ENCODE peak calls at places on chromosome 1, in four cellular contexts. One of them, this sample, is unnamed.

GRCh38 chr1:204896023-204896422 is 25.4 kb downstream of the NFASC start:
- DNase-seq in H1: no peak
- DNase-seq in K562: no peak
- DNase-seq in GM12878: no peak
- DNase-seq in this sample: no peak

GRCh38 chr1:38826886-38827285 is 32.7 kb downstream of the RRAGC start:
- DNase-seq in H1: no peak
- DNase-seq in GM12878: no peak
- DNase-seq in K562: no peak
- DNase-seq in this sample: no peak

GRCh38 chr1:160763993-160764392 is 24.9 kb downstream of the SLAMF7 start:
- DNase-seq in K562: no peak
- DNase-seq in H1: no peak
- DNase-seq in GM12878: no peak
- DNase-seq in this sample: no peak

GRCh38 chr1:246428542-246429308 is 78.4 kb downstream of the SMYD3 start:
- DNase-seq in H1: no peak
- DNase-seq in K562: no peak
- DNase-seq in GM12878: peak
- DNase-seq in this sample: no peak

GRCh38 chr1:68725353-68725752 is 228.5 kb upstream of the DEPDC1 start:
- DNase-seq in H1: no peak
- DNase-seq in K562: no peak
- DNase-seq in GM12878: no peak
- DNase-seq in this sample: no peak

GRCh38 chr1:114105401-114105979 is 48.2 kb downstream of the SYT6 start:
- DNase-seq in GM12878: no peak
- DNase-seq in H1: no peak
- DNase-seq in K562: peak
- DNase-seq in this sample: no peak

GRCh38 chr1:64948905-64949833 is 17.2 kb downstream of the JAK1 start:
- DNase-seq in GM12878: no peak
- DNase-seq in K562: no peak
- DNase-seq in H1: no peak
- DNase-seq in this sample: no peak

GRCh38 chr1:201740086-201740541 is 88.8 kb upstream of the IPO9 start:
- DNase-seq in K562: no peak
- DNase-seq in H1: no peak
- DNase-seq in GM12878: no peak
- DNase-seq in this sample: no peak

GRCh38 chr1:100400332-100400933 is 48.1 kb downstream of the CDC14A start:
- DNase-seq in K562: no peak
- DNase-seq in H1: peak
- DNase-seq in GM12878: no peak
- DNase-seq in this sample: peak

GRCh38 chr1:95407864-95408291 is 173.9 kb downstream of the RWDD3 start:
- DNase-seq in GM12878: no peak
- DNase-seq in H1: peak
- DNase-seq in K562: no peak
- DNase-seq in this sample: no peak

GRCh38 chr1:181504294-181505115 is 21.2 kb downstream of the CACNA1E start:
- DNase-seq in GM12878: peak
- DNase-seq in K562: peak
- DNase-seq in H1: peak
- DNase-seq in this sample: peak

GRCh38 chr1:205940710-205941109 is 2.5 kb downstream of the SLC26A9 start:
- DNase-seq in GM12878: no peak
- DNase-seq in K562: no peak
- DNase-seq in H1: no peak
- DNase-seq in this sample: no peak

GRCh38 chr1:164588388-164589341 is 29.7 kb downstream of the PBX1 start:
- DNase-seq in K562: no peak
- DNase-seq in H1: no peak
- DNase-seq in GM12878: no peak
- DNase-seq in this sample: no peak

GRCh38 chr1:96509944-96510343 is 211.6 kb upstream of the PTBP2 start:
- DNase-seq in GM12878: no peak
- DNase-seq in H1: no peak
- DNase-seq in K562: no peak
- DNase-seq in this sample: no peak

GRCh38 chr1:210917560-210918214 is 216.3 kb downstream of the KCNH1 start:
- DNase-seq in H1: no peak
- DNase-seq in GM12878: no peak
- DNase-seq in K562: no peak
- DNase-seq in this sample: no peak

GRCh38 chr1:28070725-28071593 is 17.5 kb downstream of the EYA3 start:
- DNase-seq in GM12878: no peak
- DNase-seq in K562: no peak
- DNase-seq in H1: no peak
- DNase-seq in this sample: no peak

GRCh38 chr1:34013958-34014737 is 150.3 kb downstream of the HMGB4 start:
- DNase-seq in H1: peak
- DNase-seq in K562: peak
- DNase-seq in GM12878: no peak
- DNase-seq in this sample: no peak

GRCh38 chr1:210332719-210333398 is 4.2 kb downstream of the HHAT start:
- DNase-seq in K562: no peak
- DNase-seq in GM12878: peak
- DNase-seq in H1: no peak
- DNase-seq in this sample: no peak

GRCh38 chr1:12003762-12004161 is 15.5 kb upstream of the MIIP start:
- DNase-seq in GM12878: no peak
- DNase-seq in H1: no peak
- DNase-seq in K562: no peak
- DNase-seq in this sample: no peak

GRCh38 chr1:12001249-12001917 is 17.9 kb upstream of the MIIP start:
- DNase-seq in GM12878: no peak
- DNase-seq in H1: no peak
- DNase-seq in K562: no peak
- DNase-seq in this sample: peak

GRCh38 chr1:11998636-11999035 is 18.4 kb downstream of the MFN2 start:
- DNase-seq in H1: no peak
- DNase-seq in K562: no peak
- DNase-seq in GM12878: no peak
- DNase-seq in this sample: no peak

GRCh38 chr1:11999236-11999635 is 19.0 kb downstream of the MFN2 start:
- DNase-seq in GM12878: no peak
- DNase-seq in K562: no peak
- DNase-seq in H1: no peak
- DNase-seq in this sample: no peak

GRCh38 chr1:12001996-12002493 is 17.3 kb upstream of the MIIP start:
- DNase-seq in GM12878: no peak
- DNase-seq in H1: no peak
- DNase-seq in K562: no peak
- DNase-seq in this sample: no peak
- TF ChIP-seq CBX5 in GM12878: no peak
- TF ChIP-seq CBX5 in H1: no peak
- TF ChIP-seq CBX5 in K562: no peak
- TF ChIP-seq CBX5 in this sample: no peak

DNA sequence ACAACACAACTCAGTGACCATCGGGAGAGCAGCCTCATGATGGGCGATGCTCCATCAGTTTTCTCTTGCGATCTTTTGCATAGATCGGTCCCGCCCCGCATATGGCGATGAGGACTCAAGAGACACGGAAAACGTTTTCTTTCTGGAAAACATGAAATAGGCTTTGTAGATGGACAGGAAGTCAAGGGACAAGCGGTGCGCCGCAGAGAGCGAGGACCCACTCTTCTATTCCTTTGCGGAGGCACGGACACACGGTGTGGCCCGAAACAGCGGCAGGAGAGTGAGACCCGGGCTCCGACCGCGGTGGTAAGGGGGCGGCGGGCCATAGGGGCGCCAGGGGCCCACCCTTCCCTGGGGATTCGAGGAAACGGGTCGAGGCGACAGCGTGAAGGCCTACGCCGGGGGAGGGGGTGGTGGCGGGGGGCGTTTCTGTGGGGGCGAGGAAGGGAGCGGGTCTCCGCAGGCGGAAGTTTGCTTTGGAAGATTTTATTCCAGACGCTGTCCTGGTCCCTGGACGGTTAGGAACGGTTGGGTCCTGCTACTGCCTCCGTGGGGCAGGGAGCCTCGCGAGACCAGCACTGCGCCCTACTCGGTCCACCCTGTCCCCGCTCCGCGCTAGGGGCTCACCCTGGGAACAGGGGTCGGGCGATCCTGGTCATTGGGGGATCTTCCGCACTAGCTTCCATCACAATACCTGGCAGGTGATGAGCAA is 796 bp upstream of the TDRKH start:
- DNase-seq in GM12878: no peak
- DNase-seq in K562: peak
- DNase-seq in H1: no peak
- DNase-seq in this sample: peak
- TF ChIP-seq CBX5 in GM12878: peak
- TF ChIP-seq CBX5 in K562: no peak
- TF ChIP-seq CBX5 in H1: no peak
- TF ChIP-seq CBX5 in this sample: no peak

DNA sequence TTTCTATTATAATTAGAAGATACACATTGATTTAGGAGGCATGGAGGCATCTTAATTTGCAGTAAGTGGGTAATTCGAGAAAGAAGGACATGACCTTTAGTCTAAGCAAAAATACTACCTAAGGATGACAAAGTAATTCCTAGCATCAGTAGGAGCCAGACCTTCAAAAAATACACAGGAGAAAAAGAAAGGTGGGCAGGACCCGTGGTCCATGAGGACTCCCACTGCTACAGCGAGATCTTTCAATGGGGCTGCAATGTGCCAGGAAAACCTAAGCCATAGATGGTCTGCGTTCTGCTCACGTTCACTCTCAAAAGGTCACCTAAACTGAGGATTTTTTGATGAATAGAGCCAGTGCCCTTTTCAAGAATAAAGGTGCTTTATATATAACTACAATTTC is 10.6 kb upstream of the EXO1 start:
- DNase-seq in K562: no peak
- DNase-seq in GM12878: no peak
- DNase-seq in H1: no peak
- DNase-seq in this sample: no peak
- TF ChIP-seq CBX5 in K562: no peak
- TF ChIP-seq CBX5 in GM12878: no peak
- TF ChIP-seq CBX5 in H1: no peak
- TF ChIP-seq CBX5 in this sample: no peak

GRCh38 chr1:172399369-172400072 is 21.0 kb upstream of the C1orf105 start:
- DNase-seq in H1: no peak
- DNase-seq in GM12878: no peak
- DNase-seq in K562: no peak
- DNase-seq in this sample: peak

GRCh38 chr1:172402878-172403573 is 17.5 kb upstream of the C1orf105 start:
- DNase-seq in GM12878: no peak
- DNase-seq in H1: no peak
- DNase-seq in K562: no peak
- DNase-seq in this sample: no peak

GRCh38 chr1:172398193-172398592 is 22.3 kb upstream of the C1orf105 start:
- DNase-seq in K562: no peak
- DNase-seq in GM12878: no peak
- DNase-seq in H1: no peak
- DNase-seq in this sample: no peak

GRCh38 chr1:172400073-172400737 is 20.3 kb upstream of the C1orf105 start:
- DNase-seq in GM12878: no peak
- DNase-seq in K562: no peak
- DNase-seq in H1: no peak
- DNase-seq in this sample: no peak

DNA sequence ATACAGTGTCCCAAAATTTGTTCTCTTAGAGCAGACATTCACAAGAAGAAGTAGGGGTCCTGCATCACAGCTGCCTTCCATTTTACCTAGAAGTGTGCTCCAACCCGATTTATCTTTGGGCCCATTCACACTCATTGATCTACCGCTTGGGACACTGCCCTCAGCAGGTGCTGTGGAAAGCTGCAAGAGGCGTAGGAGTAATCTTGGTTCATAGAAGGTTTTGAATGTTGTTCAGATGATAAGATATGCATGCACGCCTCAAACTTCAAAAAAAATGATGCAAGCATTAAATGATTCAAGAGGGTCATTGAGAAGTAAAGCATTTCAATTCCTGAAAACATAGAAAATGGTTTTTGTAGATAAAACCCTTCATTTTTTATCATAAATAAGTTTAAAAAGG is 18.6 kb upstream of the C1orf105 start:
- DNase-seq in H1: no peak
- DNase-seq in GM12878: no peak
- DNase-seq in K562: no peak
- DNase-seq in this sample: peak
- TF ChIP-seq CBX5 in H1: no peak
- TF ChIP-seq CBX5 in GM12878: no peak
- TF ChIP-seq CBX5 in K562: no peak
- TF ChIP-seq CBX5 in this sample: no peak

DNA sequence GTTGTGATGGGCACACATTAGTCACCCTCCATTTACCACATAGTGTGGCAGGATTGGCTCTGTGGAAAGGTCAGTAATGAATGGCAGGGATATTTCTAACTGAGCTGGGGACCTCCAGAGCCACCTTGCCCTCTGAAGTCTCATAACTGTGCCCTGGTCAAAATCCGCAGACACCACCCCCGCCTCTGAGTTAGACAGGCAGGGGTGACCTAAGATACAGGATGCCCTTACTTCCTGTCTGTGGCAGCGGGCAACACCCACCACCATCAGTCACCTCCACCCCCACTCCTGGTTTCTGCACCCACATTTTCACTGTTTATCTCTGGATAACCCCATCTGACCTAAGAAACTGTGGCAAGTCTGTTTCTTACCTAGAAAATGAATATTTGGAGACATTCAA is 25.5 kb upstream of the RGS16 start:
- DNase-seq in GM12878: no peak
- DNase-seq in K562: no peak
- DNase-seq in H1: no peak
- DNase-seq in this sample: no peak
- TF ChIP-seq CBX5 in GM12878: no peak
- TF ChIP-seq CBX5 in K562: no peak
- TF ChIP-seq CBX5 in H1: no peak
- TF ChIP-seq CBX5 in this sample: no peak

This sample was measured in HepG2.